ENCODE peak calls at places on chromosomes 13 and 19, in ten cellular contexts. T is NCI-H1694; L is GDM1; D is activated CD4-positive, alpha-beta T cell treated with anti-CD3 and anti-CD28 coated beads for 48 hours; X is LoVo; I is H54; W is AG09309; Z is psoas muscle; V is stomach; R is heart left ventricle. B is an unnamed sample.

GRCh38 chr19:55640577-55641375 is at the start of gene ZNF580:
- DNase-seq in I (peak), W (no peak), R (peak), T (peak), X (peak), D (peak), L (peak), V (peak), Z (peak), B (peak)

GRCh38 chr13:42574011-42574410 is at the start of gene TNFSF11:
- DNase-seq in R (no peak), T (no peak), Z (no peak), W (no peak), I (no peak), L (no peak), V (no peak), X (no peak), D (peak), B (no peak)

GRCh38 chr19:41377977-41378707 is 1.8 kb downstream of the TMEM91 start:
- DNase-seq in T (no peak), X (no peak), D (no peak), W (no peak), V (no peak), I (no peak), R (no peak), L (no peak), Z (peak), B (no peak)

GRCh38 chr13:80881495-80882482 is 540.9 kb upstream of the SPRY2 start:
- DNase-seq in Z (no peak), T (no peak), D (no peak), I (no peak), V (no peak), W (no peak), R (no peak), X (no peak), L (no peak), B (peak)

GRCh38 chr13:28355822-28356371 is 139.0 kb downstream of the FLT1 start:
- DNase-seq in X (no peak), V (no peak), T (no peak), Z (no peak), L (peak), I (no peak), D (peak), R (no peak), W (peak), B (no peak)

GRCh38 chr13:113178070-113178895 is 19.8 kb downstream of the PROZ start:
- DNase-seq in W (peak), Z (no peak), D (no peak), V (no peak), L (no peak), I (peak), T (no peak), X (no peak), R (no peak), B (peak)

GRCh38 chr13:106464076-106464475 is 71.4 kb downstream of the EFNB2 start:
- DNase-seq in L (no peak), I (no peak), D (no peak), T (no peak), Z (no peak), R (no peak), W (peak), V (no peak), X (no peak), B (no peak)

GRCh38 chr13:25923217-25924085 is 128.4 kb downstream of the SHISA2 start:
- DNase-seq in V (no peak), X (no peak), D (no peak), T (no peak), W (no peak), L (no peak), I (no peak), Z (no peak), R (no peak), B (no peak)

GRCh38 chr19:45507864-45508680 is 793 bp downstream of the VASP start:
- DNase-seq in Z (peak), L (no peak), W (no peak), I (no peak), R (no peak), D (peak), V (peak), X (no peak), T (no peak), B (no peak)

GRCh38 chr19:964761-965694 is 19.1 kb upstream of the WDR18 start:
- DNase-seq in R (no peak), I (no peak), X (no peak), Z (no peak), T (no peak), W (no peak), L (no peak), V (no peak), D (no peak), B (no peak)

GRCh38 chr13:84571264-84571663 is 689.0 kb upstream of the SLITRK1 start:
- DNase-seq in Z (no peak), V (no peak), L (peak), I (no peak), T (no peak), X (no peak), W (no peak), D (no peak), R (no peak), B (no peak)

GRCh38 chr19:4277051-4277700 is 1.9 kb upstream of the SHD start:
- DNase-seq in X (no peak), T (no peak), D (no peak), L (no peak), R (no peak), W (no peak), Z (no peak), I (no peak), V (no peak), B (no peak)

GRCh38 chr19:17683078-17683477 is 5.1 kb downstream of the UNC13A start:
- DNase-seq in V (no peak), R (no peak), Z (no peak), I (no peak), T (no peak), W (no peak), D (no peak), X (no peak), L (no peak), B (no peak)

GRCh38 chr19:1630012-1630411 is 22.4 kb downstream of the TCF3 start:
- DNase-seq in T (no peak), X (no peak), R (no peak), Z (no peak), D (no peak), I (no peak), L (no peak), W (no peak), V (no peak), B (no peak)

GRCh38 chr19:40147693-40148347 is 43.4 kb upstream of the MAP3K10 start:
- DNase-seq in T (no peak), L (peak), I (peak), D (peak), W (peak), V (no peak), Z (no peak), R (no peak), X (peak), B (peak)

GRCh38 chr13:98927954-98928927 is 49.6 kb downstream of the DOCK9 start:
- DNase-seq in R (no peak), D (no peak), V (no peak), W (peak), T (no peak), I (no peak), Z (no peak), L (no peak), X (no peak), B (no peak)

GRCh38 chr19:55553217-55554182 is 8.2 kb upstream of the SBK3 start:
- DNase-seq in X (no peak), T (no peak), L (no peak), R (no peak), W (no peak), D (no peak), I (no peak), Z (no peak), V (no peak), B (no peak)

GRCh38 chr19:9945319-9945966 is 9.1 kb upstream of the OLFM2 start:
- DNase-seq in R (peak), Z (peak), D (no peak), W (peak), I (peak), V (peak), L (no peak), T (no peak), X (no peak), B (peak)

GRCh38 chr13:58960909-58961308 is 1202.8 kb downstream of the DIAPH3 start:
- DNase-seq in W (no peak), V (no peak), Z (no peak), R (no peak), T (peak), X (no peak), I (no peak), L (no peak), D (no peak), B (peak)

GRCh38 chr19:41363753-41364545 is at the start of gene B9D2:
- DNase-seq in L (peak), I (peak), V (peak), R (peak), W (peak), D (peak), X (peak), T (peak), Z (peak), B (peak)

GRCh38 chr19:8158411-8159074 is 9.2 kb upstream of the FBN3 start:
- DNase-seq in X (peak), T (peak), Z (no peak), L (peak), D (peak), W (no peak), I (peak), V (peak), R (no peak), B (peak)

GRCh38 chr19:11970174-11970573 is 5.3 kb downstream of the ZNF763 start:
- DNase-seq in R (no peak), I (no peak), V (no peak), X (no peak), T (no peak), Z (no peak), L (no peak), W (no peak), D (no peak), B (no peak)

B was measured in RWPE1.